ENCODE peak calls at places on chromosomes 5 and 9, in seven cellular contexts. R is NCI-H1092 treated with DMSO at 0.1 percent for 48 hours; E is HuH-7; N is neural crest cell; Q is stimulated activated CD8-positive, alpha-beta memory T cell treated with anti-CD3 and anti-CD28 coated beads, Interleukin-15, amount 100 ng/mL, for 48 hours; V is HFF-Myc; A is GM23248. T is an unnamed sample.

GRCh38 chr9:111661802-111662491 is 542 bp downstream of the GNG10 start:
- DNase-seq in R (peak), E (peak), N (peak), Q (peak), V (no peak), A (peak), T (no peak)

GRCh38 chr9:37229882-37230482 is 109.6 kb downstream of the ZCCHC7 start:
- DNase-seq in R (no peak), E (peak), N (no peak), Q (no peak), V (peak), A (peak), T (no peak)

GRCh38 chr5:147576646-147577535 is 67.0 kb upstream of the DPYSL3 start:
- DNase-seq in R (no peak), E (peak), N (peak), Q (peak), V (no peak), A (peak), T (no peak)

GRCh38 chr9:136545065-136545965 is 533 bp downstream of the NOTCH1 start:
- DNase-seq in R (no peak), E (no peak), N (no peak), Q (no peak), V (no peak), A (peak), T (no peak)

GRCh38 chr9:36625006-36625600 is 52.4 kb downstream of the MELK start:
- DNase-seq in R (no peak), E (no peak), N (no peak), Q (no peak), V (peak), A (peak), T (no peak)

GRCh38 chr9:129221233-129221632 is 43.2 kb upstream of the IER5L start:
- DNase-seq in R (no peak), E (no peak), N (no peak), Q (no peak), V (no peak), A (no peak), T (no peak)

GRCh38 chr9:16039988-16040761 is 487.3 kb downstream of the CCDC171 start:
- DNase-seq in R (no peak), E (no peak), N (no peak), Q (no peak), V (no peak), A (no peak), T (no peak)

GRCh38 chr5:31023105-31023504 is 170.4 kb upstream of the CDH6 start:
- DNase-seq in R (no peak), E (no peak), N (no peak), Q (no peak), V (no peak), A (peak), T (no peak)

GRCh38 chr5:59813761-59814562 is 79.6 kb downstream of the PDE4D start:
- DNase-seq in R (peak), E (peak), N (peak), Q (no peak), V (no peak), A (peak), T (peak)

GRCh38 chr5:68505917-68506860 is 290.6 kb downstream of the PIK3R1 start:
- DNase-seq in R (no peak), E (peak), N (no peak), Q (no peak), V (no peak), A (peak), T (no peak)

GRCh38 chr5:132491368-132492364 is 1.1 kb upstream of the IRF1 start:
- DNase-seq in R (no peak), E (peak), N (no peak), Q (no peak), V (no peak), A (no peak), T (no peak)